ENCODE peak calls at places on chromosome 11, in nine cellular contexts. H, G, B, Y, R, S, M, D and O are unnamed samples. For H3K4me1 and H3K27me3, the result is how much of the 10 kb centered on the place peaks cover.

GRCh38 chr11:62727007-62727832 is at the start of gene HNRNPUL2:
- DNase-seq in H (peak), M (peak), D (peak), Y (peak), B (peak), G (peak), S (peak), R (peak), O (peak)

GRCh38 chr11:134599180-134599810 is 187.3 kb upstream of the B3GAT1 start:
- DNase-seq in D (peak), G (no peak), Y (no peak), S (no peak), H (no peak), R (no peak), M (no peak), B (no peak), O (no peak)

GRCh38 chr11:117815262-117815803 is 9.2 kb downstream of the FXYD2 start:
- DNase-seq in R (peak), H (no peak), S (no peak), D (peak), B (no peak), M (no peak), Y (no peak), G (peak), O (no peak)

GRCh38 chr11:22466809-22467208 is 128.6 kb downstream of the SLC17A6 start:
- DNase-seq in Y (no peak), D (no peak), R (no peak), M (no peak), S (peak), B (no peak), H (no peak), G (no peak), O (no peak)

GRCh38 chr11:57190548-57190947 is 8.8 kb downstream of the LRRC55 start:
- DNase-seq in G (no peak), H (no peak), S (no peak), Y (no peak), R (no peak), M (no peak), D (no peak), B (no peak), O (no peak)

GRCh38 chr11:44944853-44945235 is 5.8 kb downstream of the TP53I11 start:
- DNase-seq in G (no peak), Y (no peak), B (no peak), S (no peak), H (no peak), D (no peak), R (no peak), M (no peak), O (no peak)

GRCh38 chr11:10784229-10785145 is 24.2 kb downstream of the EIF4G2 start:
- DNase-seq in M (no peak), H (no peak), Y (no peak), B (no peak), G (no peak), D (no peak), R (no peak), S (peak), O (no peak)

GRCh38 chr11:119416606-119417580 is 6.1 kb downstream of the THY1 start:
- DNase-seq in M (no peak), D (no peak), R (no peak), Y (no peak), G (no peak), H (no peak), S (peak), B (peak), O (peak)

GRCh38 chr11:79060081-79060480 is 380.7 kb downstream of the TENM4 start:
- DNase-seq in D (no peak), R (no peak), H (no peak), Y (no peak), M (no peak), S (no peak), G (no peak), B (no peak), O (no peak)

DNA sequence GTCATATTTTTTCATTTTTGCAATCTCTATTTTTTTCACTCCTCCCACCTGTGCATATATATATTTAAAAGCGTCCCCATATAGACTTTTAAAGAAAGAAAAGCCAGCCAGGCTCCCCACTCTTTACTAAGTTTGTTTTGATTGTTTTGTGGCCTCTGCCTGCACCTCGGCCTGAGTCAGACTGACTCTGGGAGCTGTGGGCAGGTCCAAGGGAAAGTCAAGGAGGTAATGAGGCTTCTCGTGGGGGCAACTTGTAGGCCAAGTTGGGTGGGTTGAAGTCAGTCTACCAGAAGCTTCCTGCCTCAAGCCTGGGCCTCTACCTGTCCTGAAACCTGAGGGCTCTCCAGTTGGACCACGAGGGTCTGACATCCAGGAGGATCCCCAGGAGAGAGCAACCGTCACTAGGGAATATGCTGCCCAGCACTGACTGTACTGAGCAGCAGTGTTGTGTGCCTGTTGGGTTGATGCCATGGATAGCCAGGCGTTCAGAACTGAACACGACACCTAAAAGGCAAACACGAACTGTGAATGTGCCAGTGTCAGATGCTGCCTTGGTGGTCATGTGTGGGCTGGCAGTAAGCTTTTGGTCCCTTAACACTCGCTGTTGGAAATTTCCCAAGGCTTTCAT is 58.8 kb downstream of the BMAL1 start:
- DNase-seq in R (no peak), S (peak), D (no peak), G (no peak), M (no peak), H (no peak), B (no peak), Y (no peak), O (no peak)
- H3K4me1 ChIP-seq in R (under half), S (under half), D (half or more), G (under half), M (under half), H (under half), B (under half), Y (under half), O (under half)

GRCh38 chr11:61298663-61299244 is 3.6 kb upstream of the VWCE start:
- DNase-seq in B (no peak), D (no peak), R (no peak), G (no peak), S (no peak), Y (no peak), M (no peak), H (no peak), O (no peak)
- H3K27me3 ChIP-seq in B (under half), D (under half), R (under half), G (under half), S (under half), Y (under half), M (under half), H (under half), O (under half)

DNA sequence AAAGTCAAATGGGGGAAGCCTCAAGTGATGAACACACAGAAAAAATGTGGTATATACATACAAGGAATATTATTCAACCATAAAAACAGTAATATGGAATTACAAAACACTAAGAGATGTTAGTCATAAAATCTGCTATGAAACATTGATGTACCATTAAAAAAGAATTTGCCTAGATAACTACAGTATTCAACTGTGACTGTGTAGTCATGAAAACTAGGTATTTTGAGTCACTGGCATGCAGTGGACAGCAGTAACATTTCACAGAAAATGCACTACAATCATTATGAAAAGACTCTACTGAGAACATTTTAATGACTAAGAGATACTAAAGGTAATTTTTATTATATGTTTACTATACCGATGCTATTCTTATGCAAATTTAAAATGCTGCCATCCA is 11.7 kb downstream of the ZNF195 start:
- DNase-seq in B (no peak), Y (no peak), G (no peak), R (no peak), D (no peak), S (no peak), M (no peak), H (no peak), O (no peak)
- H3K4me3 ChIP-seq in B (no peak), Y (no peak), G (no peak), R (no peak), D (no peak), S (no peak), M (no peak), H (no peak), O (no peak)

GRCh38 chr11:46271875-46272815 is 5.3 kb upstream of the CREB3L1 start:
- DNase-seq in B (no peak), G (no peak), S (no peak), Y (no peak), H (no peak), M (no peak), R (no peak), D (no peak), O (peak)
- H3K4me1 ChIP-seq in B (under half), G (under half), S (under half), Y (under half), H (under half), M (under half), R (under half), D (half or more), O (under half)

GRCh38 chr11:71358122-71358728 is 90.0 kb downstream of the DHCR7 start:
- DNase-seq in M (no peak), Y (no peak), G (no peak), R (no peak), H (no peak), B (no peak), S (no peak), D (no peak), O (no peak)
- H3K27me3 ChIP-seq in M (under half), Y (under half), G (under half), R (under half), H (under half), B (under half), S (under half), D (under half), O (under half)

GRCh38 chr11:27445625-27446024 is 27.0 kb downstream of the LGR4 start:
- DNase-seq in S (no peak), G (no peak), R (no peak), H (no peak), B (peak), D (no peak), Y (no peak), M (no peak), O (no peak)
- H3K4me3 ChIP-seq in S (no peak), G (no peak), R (no peak), H (no peak), B (peak), D (no peak), Y (no peak), M (no peak), O (no peak)